ENCODE peak calls at places on chromosome 2, in seven cellular contexts. T, Q, L, E, D, M and W are unnamed samples.

GRCh38 chr2:158902005-158902398 is 66.4 kb upstream of the TANC1 start:
- DNase-seq in T (no peak), Q (no peak), L (no peak), E (no peak), D (no peak), M (no peak), W (no peak)

GRCh38 chr2:241901500-241902351 is 32.2 kb downstream of the RTP5 start:
- DNase-seq in T (no peak), Q (no peak), L (peak), E (peak), D (peak), M (peak), W (peak)

GRCh38 chr2:20148841-20149702 is 75.9 kb downstream of the SDC1 start:
- DNase-seq in T (peak), Q (peak), L (no peak), E (no peak), D (no peak), M (peak), W (peak)

GRCh38 chr2:206260427-206261012 is 13.9 kb upstream of the ZDBF2 start:
- DNase-seq in T (no peak), Q (peak), L (no peak), E (no peak), D (peak), M (peak), W (no peak)

GRCh38 chr2:150101947-150102346 is 385.5 kb downstream of the RND3 start:
- DNase-seq in T (no peak), Q (peak), L (no peak), E (no peak), D (no peak), M (no peak), W (no peak)

GRCh38 chr2:122999823-123000222 is 1025.3 kb upstream of the CNTNAP5 start:
- DNase-seq in T (peak), Q (no peak), L (peak), E (peak), D (no peak), M (no peak), W (peak)

GRCh38 chr2:219219113-219219696 is 447 bp upstream of the ABCB6 start:
- DNase-seq in T (no peak), Q (no peak), L (no peak), E (peak), D (peak), M (no peak), W (peak)

GRCh38 chr2:95552911-95553310 is 38.9 kb upstream of the TRIM43 start:
- DNase-seq in T (no peak), Q (no peak), L (no peak), E (no peak), D (no peak), M (no peak), W (no peak)

GRCh38 chr2:44789971-44790721 is 151.4 kb upstream of the SIX3 start:
- DNase-seq in T (no peak), Q (no peak), L (no peak), E (peak), D (no peak), M (no peak), W (peak)

GRCh38 chr2:2234398-2234797 is 96.7 kb downstream of the MYT1L start:
- DNase-seq in T (no peak), Q (no peak), L (no peak), E (peak), D (no peak), M (no peak), W (no peak)

GRCh38 chr2:232389327-232389726 is 10.8 kb downstream of the ALPP start:
- DNase-seq in T (no peak), Q (peak), L (no peak), E (peak), D (no peak), M (peak), W (no peak)

GRCh38 chr2:25187729-25188350 is 19.5 kb upstream of the POMC start:
- DNase-seq in T (no peak), Q (no peak), L (no peak), E (no peak), D (no peak), M (no peak), W (no peak)

DNA sequence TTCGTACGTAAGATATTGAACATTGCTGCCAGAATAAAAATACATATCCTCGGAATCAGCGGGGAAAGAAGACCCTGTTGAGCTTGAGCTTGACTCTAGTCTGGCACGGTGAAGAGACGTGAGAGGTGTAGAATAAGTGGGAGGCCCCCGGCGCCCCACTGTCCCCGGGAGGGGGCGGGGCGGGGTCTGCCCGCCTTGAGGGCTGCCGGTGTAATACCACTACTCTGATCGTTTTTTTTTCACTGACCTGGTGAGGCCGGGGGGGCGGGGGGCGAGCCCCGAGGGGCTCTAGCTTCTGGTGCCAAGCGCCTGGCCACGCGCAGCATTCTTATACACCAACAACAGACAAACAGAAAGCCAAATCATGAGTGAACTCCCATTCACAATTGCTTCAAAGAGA is 324.0 kb upstream of the REG3G start:
- DNase-seq in T (no peak), Q (no peak), L (no peak), E (peak), D (no peak), M (no peak), W (no peak)
- H3K18ac ChIP-seq in T (no peak), Q (no peak), L (no peak), E (no peak), D (no peak), M (no peak), W (no peak)

DNA sequence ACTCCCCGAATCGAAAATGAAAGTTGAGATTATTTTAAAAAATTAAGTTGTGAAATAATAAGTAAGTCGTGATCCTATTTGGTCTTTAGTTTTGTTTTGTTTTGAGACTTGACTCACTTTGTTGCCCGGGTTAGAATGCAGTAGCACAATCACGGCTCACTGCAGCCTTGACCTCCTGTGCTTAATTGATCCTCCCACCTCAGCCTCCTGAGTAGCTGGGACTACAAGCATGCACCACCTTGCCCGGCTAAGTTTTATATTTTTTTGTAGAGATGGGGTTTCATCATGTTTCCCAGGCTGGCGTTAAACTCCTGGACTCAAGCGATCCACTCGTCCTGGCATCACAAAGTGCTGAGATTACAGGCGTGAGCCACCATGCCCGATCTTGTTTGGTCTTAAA is 326.2 kb downstream of the MYCN start:
- DNase-seq in T (no peak), Q (no peak), L (no peak), E (no peak), D (no peak), M (no peak), W (no peak)
- H2BK120ac ChIP-seq in T (no peak), Q (no peak), L (no peak), E (no peak), D (no peak), M (no peak), W (no peak)

GRCh38 chr2:57368190-57368589 is 678.4 kb upstream of the VRK2 start:
- DNase-seq in T (no peak), Q (no peak), L (no peak), E (no peak), D (no peak), M (no peak), W (no peak)

GRCh38 chr2:57376985-57377384 is 669.6 kb upstream of the VRK2 start:
- DNase-seq in T (no peak), Q (no peak), L (no peak), E (peak), D (no peak), M (peak), W (no peak)

GRCh38 chr2:57372237-57372962 is 674.2 kb upstream of the VRK2 start:
- DNase-seq in T (no peak), Q (no peak), L (no peak), E (no peak), D (no peak), M (no peak), W (no peak)

GRCh38 chr2:57371186-57371585 is 675.4 kb upstream of the VRK2 start:
- DNase-seq in T (no peak), Q (no peak), L (no peak), E (no peak), D (no peak), M (no peak), W (no peak)

GRCh38 chr2:57373530-57373929 is 673.1 kb upstream of the VRK2 start:
- DNase-seq in T (no peak), Q (peak), L (no peak), E (peak), D (peak), M (peak), W (no peak)
- H3K18ac ChIP-seq in T (no peak), Q (no peak), L (no peak), E (no peak), D (no peak), M (no peak), W (no peak)

GRCh38 chr2:197242719-197243118 is 67.9 kb downstream of the ANKRD44 start:
- DNase-seq in T (no peak), Q (no peak), L (no peak), E (no peak), D (no peak), M (no peak), W (no peak)
- H2BK120ac ChIP-seq in T (no peak), Q (no peak), L (no peak), E (no peak), D (no peak), M (no peak), W (no peak)

GRCh38 chr2:231093956-231094355 is 30.9 kb downstream of the HTR2B start:
- DNase-seq in T (no peak), Q (no peak), L (no peak), E (no peak), D (no peak), M (no peak), W (no peak)
- H3K18ac ChIP-seq in T (no peak), Q (no peak), L (no peak), E (no peak), D (no peak), M (no peak), W (no peak)

GRCh38 chr2:101976887-101977286 is 14.9 kb upstream of the IL1R2 start:
- DNase-seq in T (no peak), Q (no peak), L (no peak), E (no peak), D (peak), M (no peak), W (no peak)

GRCh38 chr2:101972621-101973434 is 18.9 kb upstream of the IL1R2 start:
- DNase-seq in T (no peak), Q (peak), L (no peak), E (peak), D (peak), M (peak), W (no peak)

GRCh38 chr2:101971836-101972235 is 19.9 kb upstream of the IL1R2 start:
- DNase-seq in T (no peak), Q (no peak), L (no peak), E (no peak), D (peak), M (no peak), W (no peak)

GRCh38 chr2:101974663-101975062 is 17.1 kb upstream of the IL1R2 start:
- DNase-seq in T (peak), Q (no peak), L (no peak), E (peak), D (no peak), M (peak), W (peak)

DNA sequence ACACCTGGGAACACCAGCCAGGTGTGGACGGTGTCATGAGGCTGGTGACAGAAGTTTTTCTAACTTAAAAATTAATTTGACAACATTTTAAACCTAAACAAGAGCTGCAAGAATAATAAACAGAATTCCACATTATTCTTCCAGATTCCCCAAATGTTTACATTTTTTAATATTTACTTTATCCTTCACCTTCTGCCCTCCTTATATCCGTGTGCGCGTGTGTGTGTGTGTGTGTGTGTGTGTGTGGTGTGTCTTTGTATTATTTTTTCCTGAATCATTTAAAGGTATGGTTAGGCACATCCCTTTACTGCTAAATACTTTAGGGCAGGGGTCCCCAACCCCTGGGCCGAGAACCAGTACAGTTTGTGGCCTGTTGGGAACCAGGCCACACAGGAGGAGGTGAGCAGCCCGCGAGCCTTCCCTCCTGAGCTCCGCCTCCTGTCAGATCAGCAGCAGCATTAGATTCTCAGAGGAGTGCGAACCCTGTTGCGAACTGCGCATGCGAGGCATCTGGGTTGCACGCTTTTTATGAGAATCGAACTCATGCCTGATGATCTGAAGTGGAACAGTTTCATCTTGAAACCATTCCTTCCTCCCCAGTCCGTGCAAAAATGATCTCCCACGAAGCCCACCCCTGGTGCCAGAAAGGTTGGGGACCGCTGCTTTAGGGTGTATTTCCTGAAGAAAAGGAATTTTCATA is 16.4 kb upstream of the IL1R2 start:
- DNase-seq in T (no peak), Q (no peak), L (no peak), E (no peak), D (no peak), M (no peak), W (no peak)
- H2BK120ac ChIP-seq in T (no peak), Q (peak), L (no peak), E (no peak), D (peak), M (no peak), W (no peak)

DNA sequence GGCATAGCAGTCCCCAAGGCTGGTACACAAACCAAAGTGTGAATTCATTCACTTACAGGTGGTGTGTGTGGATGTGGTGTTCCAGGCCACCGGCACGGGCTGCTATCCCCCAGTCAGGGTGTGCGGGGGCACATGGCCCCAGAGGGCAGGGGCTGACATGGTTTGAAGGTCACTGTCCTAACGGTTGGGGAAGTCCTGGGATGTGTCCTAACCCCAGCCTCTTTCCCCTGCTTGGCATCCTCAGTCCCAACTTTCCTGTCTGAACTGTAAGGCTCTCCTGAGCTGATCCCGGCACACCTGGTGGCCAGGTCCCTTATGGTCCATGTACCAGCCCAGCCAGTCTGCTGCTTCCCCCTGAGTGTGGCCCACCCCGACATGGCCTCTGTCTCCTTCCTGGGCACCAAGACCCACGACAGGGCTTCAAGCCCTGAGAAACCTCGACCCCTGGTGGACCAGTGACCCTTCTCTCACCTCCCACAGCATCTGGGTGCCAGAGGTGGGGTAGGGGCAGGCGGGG is 2.4 kb upstream of the TMEM185B start:
- DNase-seq in T (no peak), Q (no peak), L (no peak), E (no peak), D (no peak), M (no peak), W (no peak)
- H3K18ac ChIP-seq in T (no peak), Q (no peak), L (no peak), E (no peak), D (no peak), M (no peak), W (no peak)

GRCh38 chr2:23604731-23605130 is 219.8 kb downstream of the KLHL29 start:
- DNase-seq in T (no peak), Q (no peak), L (no peak), E (no peak), D (no peak), M (no peak), W (no peak)

GRCh38 chr2:23606196-23606595 is 221.2 kb downstream of the KLHL29 start:
- DNase-seq in T (no peak), Q (no peak), L (no peak), E (no peak), D (peak), M (no peak), W (no peak)

GRCh38 chr2:23605236-23605635 is 220.3 kb downstream of the KLHL29 start:
- DNase-seq in T (no peak), Q (no peak), L (no peak), E (no peak), D (no peak), M (no peak), W (no peak)

GRCh38 chr2:23607925-23608324 is 222.9 kb downstream of the KLHL29 start:
- DNase-seq in T (no peak), Q (no peak), L (no peak), E (no peak), D (no peak), M (no peak), W (no peak)

DNA sequence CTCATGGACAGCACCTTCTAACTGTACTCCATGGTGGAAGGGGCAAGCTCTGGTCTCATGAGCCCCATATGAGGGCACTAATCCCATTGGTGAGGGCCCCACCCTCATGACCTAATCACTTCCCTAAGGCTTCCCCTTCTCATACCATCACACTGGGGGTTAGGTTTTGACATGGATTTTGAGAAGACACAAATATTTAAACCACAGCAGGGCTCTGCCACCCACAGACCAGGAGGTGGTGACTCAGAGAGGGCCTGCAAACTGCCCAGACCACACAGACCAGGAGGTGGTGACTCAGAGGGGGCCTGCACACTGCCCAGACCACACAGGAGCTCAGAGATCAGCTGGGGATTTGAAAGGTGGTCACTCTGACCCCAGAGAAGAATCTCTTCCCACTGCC is 222.0 kb downstream of the KLHL29 start:
- DNase-seq in T (no peak), Q (peak), L (no peak), E (no peak), D (peak), M (peak), W (no peak)
- H2BK120ac ChIP-seq in T (no peak), Q (no peak), L (peak), E (no peak), D (no peak), M (no peak), W (no peak)

GRCh38 chr2:11347403-11347965 is 3.0 kb upstream of the ROCK2 start:
- DNase-seq in T (no peak), Q (no peak), L (no peak), E (no peak), D (no peak), M (no peak), W (no peak)
- H3K18ac ChIP-seq in T (no peak), Q (no peak), L (no peak), E (no peak), D (no peak), M (no peak), W (no peak)

DNA sequence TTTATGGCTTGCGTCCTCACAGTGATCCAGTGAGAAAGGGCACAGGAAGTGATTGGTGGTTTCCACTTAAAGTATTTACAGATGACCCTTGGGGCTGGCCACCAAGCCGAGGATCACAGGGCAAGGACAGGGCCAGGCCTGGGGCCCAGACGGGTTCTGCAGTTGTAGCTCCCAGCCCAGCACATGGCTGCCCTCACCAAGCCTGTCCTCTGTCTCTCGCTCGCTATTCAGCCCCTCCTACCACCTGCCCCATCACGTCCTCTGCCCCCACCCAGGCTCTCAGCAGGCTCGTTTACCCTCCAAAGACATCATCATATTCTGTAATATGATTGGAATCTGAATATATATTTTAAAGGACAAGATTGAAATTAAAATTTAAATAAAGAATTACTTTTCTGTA is 246.0 kb downstream of the KLHL29 start:
- DNase-seq in T (no peak), Q (no peak), L (no peak), E (no peak), D (no peak), M (no peak), W (no peak)
- H2BK120ac ChIP-seq in T (no peak), Q (no peak), L (no peak), E (no peak), D (no peak), M (no peak), W (no peak)